ENCODE peak calls at places on chromosomes 5 and 9, in eight cellular contexts. E is OCI-LY7, H is GM23248, G is dorsolateral prefrontal cortex, I is ovary, C is heart right ventricle, Q is cardiac fibroblast, Y is adrenal gland. V is an unnamed sample.

GRCh38 chr9:87787735-87788134 is 61.8 kb downstream of the CTSL start:
- DNase-seq in E (no peak), H (peak; percentile 34), G (no peak), I (no peak), C (no peak), Q (peak; percentile 20), Y (no peak), V (no peak)

GRCh38 chr9:120730661-120731514 is 16.6 kb upstream of the MEGF9 start:
- DNase-seq in E (peak; percentile 53), H (peak; percentile 92), G (no peak), I (no peak), C (peak; percentile 30), Q (peak; percentile 89), Y (no peak), V (no peak)

GRCh38 chr9:73073337-73074175 is 78.1 kb upstream of the ANXA1 start:
- DNase-seq in E (no peak), H (peak; percentile 67), G (no peak), I (no peak), C (no peak), Q (peak; percentile 25), Y (no peak), V (no peak)

GRCh38 chr5:73950441-73950873 is 324.5 kb downstream of the ARHGEF28 start:
- DNase-seq in E (no peak), H (peak; percentile 49), G (no peak), I (no peak), C (no peak), Q (no peak), Y (no peak), V (no peak)

GRCh38 chr9:36987409-36987808 is 46.7 kb downstream of the PAX5 start:
- DNase-seq in E (no peak), H (no peak), G (no peak), I (no peak), C (no peak), Q (no peak), Y (no peak), V (no peak)

GRCh38 chr5:10229306-10230048 is 20.2 kb downstream of the ATPSCKMT start:
- DNase-seq in E (no peak), H (peak; percentile 88), G (no peak), I (no peak), C (no peak), Q (peak; percentile 90), Y (no peak), V (no peak)

GRCh38 chr5:132055808-132056609 is 4.4 kb upstream of the IL3 start:
- DNase-seq in E (no peak), H (no peak), G (peak; percentile 6), I (no peak), C (no peak), Q (no peak), Y (peak; percentile 18), V (peak; percentile 81)

GRCh38 chr5:138352722-138353549 is 451 bp downstream of the KDM3B start:
- DNase-seq in E (peak; percentile 71), H (peak; percentile 72), G (no peak), I (peak; percentile 75), C (peak; percentile 62), Q (peak; percentile 52), Y (peak; percentile 59), V (peak; percentile 23)

GRCh38 chr5:73745806-73746205 is 119.8 kb downstream of the ARHGEF28 start:
- DNase-seq in E (no peak), H (no peak), G (no peak), I (no peak), C (no peak), Q (no peak), Y (no peak), V (no peak)

GRCh38 chr9:128057724-128058409 is 9.3 kb downstream of the NAIF1 start:
- DNase-seq in E (no peak), H (no peak), G (no peak), I (no peak), C (no peak), Q (no peak), Y (no peak), V (no peak)

GRCh38 chr5:72244862-72245371 is 75.1 kb downstream of the MRPS27 start:
- DNase-seq in E (peak; percentile 36), H (peak; percentile 78), G (peak; percentile 55), I (no peak), C (peak; percentile 12), Q (peak; percentile 74), Y (peak; percentile 69), V (no peak)

GRCh38 chr5:78627175-78627574 is 21.4 kb downstream of the LHFPL2 start:
- DNase-seq in E (no peak), H (peak; percentile 56), G (no peak), I (no peak), C (no peak), Q (peak; percentile 60), Y (no peak), V (no peak)

GRCh38 chr9:127417130-127418036 is 6.8 kb upstream of the ZNF79 start:
- DNase-seq in E (no peak), H (peak; percentile 75), G (no peak), I (no peak), C (no peak), Q (no peak), Y (no peak), V (no peak)

GRCh38 chr5:132193165-132193694 is 34.4 kb downstream of the P4HA2 start:
- DNase-seq in E (no peak), H (no peak), G (no peak), I (no peak), C (no peak), Q (no peak), Y (no peak), V (no peak)

GRCh38 chr9:117480251-117480650 is 65.4 kb upstream of the ASTN2 start:
- DNase-seq in E (no peak), H (no peak), G (no peak), I (no peak), C (no peak), Q (no peak), Y (no peak), V (no peak)

GRCh38 chr9:127418037-127418471 is 6.1 kb upstream of the ZNF79 start:
- DNase-seq in E (peak; percentile 51), H (peak; percentile 51), G (no peak), I (no peak), C (no peak), Q (no peak), Y (no peak), V (no peak)

GRCh38 chr9:115986508-115986907 is 167.1 kb upstream of the PAPPA start:
- DNase-seq in E (no peak), H (no peak), G (no peak), I (no peak), C (no peak), Q (no peak), Y (no peak), V (no peak)

GRCh38 chr5:152188219-152188618 is 216.9 kb downstream of the NMUR2 start:
- DNase-seq in E (no peak), H (no peak), G (no peak), I (no peak), C (no peak), Q (no peak), Y (no peak), V (no peak)

GRCh38 chr9:266228-266627 is 51.6 kb downstream of the DOCK8 start:
- DNase-seq in E (no peak), H (no peak), G (no peak), I (no peak), C (no peak), Q (no peak), Y (no peak), V (no peak)

DNA sequence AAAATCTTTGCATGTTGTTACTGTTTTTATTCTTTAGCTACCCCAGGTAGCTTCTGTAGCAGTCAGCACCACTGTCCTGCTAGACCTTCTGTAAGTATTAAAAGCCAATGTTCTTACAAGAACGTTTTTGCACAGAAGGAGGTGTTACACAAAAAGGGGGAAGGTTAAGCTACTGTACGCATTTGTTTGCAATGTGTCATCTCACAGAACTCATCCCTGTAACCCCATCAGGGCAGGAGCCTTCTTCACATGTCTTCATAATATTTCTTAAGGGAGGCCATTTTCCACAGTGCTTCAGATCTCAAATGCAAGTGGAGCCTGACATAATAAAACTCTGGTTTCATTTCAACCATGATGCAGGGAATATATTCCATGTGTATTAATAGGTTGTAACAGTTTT is 67.9 kb downstream of the OSMR start:
- DNase-seq in E (no peak), H (peak; percentile 12), G (no peak), I (no peak), C (no peak), Q (peak; percentile 29), Y (no peak), V (no peak)
- H3K4me3 ChIP-seq in E (no peak overlapping the region), H (no peak overlapping the region), G (no peak overlapping the region), I (no peak overlapping the region), C (no peak overlapping the region), Q (no peak overlapping the region), Y (no peak overlapping the region), V (no peak overlapping the region)

GRCh38 chr9:35750256-35750531 is 1.1 kb downstream of the RGP1 start:
- DNase-seq in E (no peak), H (no peak), G (no peak), I (no peak), C (no peak), Q (no peak), Y (no peak), V (no peak)
- H3K4me3 ChIP-seq in E (peak overlapping the region; percentile 89), H (peak overlapping the region; percentile 90), G (peak overlapping the region; percentile 86), I (no peak overlapping the region), C (peak overlapping the region; percentile 79), Q (peak overlapping the region; percentile 87), Y (peak overlapping the region; percentile 92), V (peak overlapping the region; percentile 76)

GRCh38 chr5:111225926-111226325 is 1.7 kb downstream of the CAMK4 start:
- DNase-seq in E (peak; percentile 40), H (no peak), G (no peak), I (no peak), C (no peak), Q (no peak), Y (no peak), V (no peak)

GRCh38 chr5:111227805-111228204 is 3.6 kb downstream of the CAMK4 start:
- DNase-seq in E (peak; percentile 18), H (peak; percentile 72), G (no peak), I (no peak), C (no peak), Q (peak; percentile 60), Y (no peak), V (peak; percentile 67)

GRCh38 chr5:111226556-111226955 is 2.4 kb downstream of the CAMK4 start:
- DNase-seq in E (no peak), H (no peak), G (no peak), I (no peak), C (no peak), Q (no peak), Y (no peak), V (no peak)

GRCh38 chr5:111229126-111229525 is 4.9 kb downstream of the CAMK4 start:
- DNase-seq in E (peak; percentile 45), H (no peak), G (no peak), I (no peak), C (no peak), Q (no peak), Y (no peak), V (no peak)

GRCh38 chr5:111227226-111227782 is 3.1 kb downstream of the CAMK4 start:
- DNase-seq in E (no peak), H (no peak), G (no peak), I (no peak), C (no peak), Q (no peak), Y (no peak), V (no peak)
- H3K4me3 ChIP-seq in E (peak overlapping the region; percentile 75), H (no peak overlapping the region), G (peak overlapping the region; percentile 6), I (no peak overlapping the region), C (peak overlapping the region; percentile 57), Q (no peak overlapping the region), Y (no peak overlapping the region), V (peak overlapping the region; percentile 87)

DNA sequence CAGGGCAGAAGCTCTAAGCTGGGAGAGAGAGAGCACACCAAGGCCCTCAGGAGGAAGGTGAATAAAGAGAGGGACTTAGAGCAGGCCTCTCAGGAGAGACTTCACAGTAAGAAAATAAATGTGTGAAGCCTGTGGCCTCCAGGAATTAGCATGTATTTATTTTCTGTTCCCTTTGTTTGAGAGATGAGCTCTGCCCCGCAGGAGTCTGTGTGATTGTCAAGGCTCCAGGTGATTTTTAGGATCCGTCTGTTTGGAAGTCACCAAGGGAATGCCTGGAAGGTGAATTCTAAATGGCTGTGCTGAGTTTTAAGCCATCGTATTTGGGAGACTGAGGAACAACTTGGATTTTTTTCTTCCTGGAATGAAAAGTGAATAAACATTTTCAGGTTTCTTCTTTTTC is 108.3 kb upstream of the ICE1 start:
- DNase-seq in E (no peak), H (no peak), G (no peak), I (no peak), C (no peak), Q (no peak), Y (no peak), V (no peak)
- H3K4me3 ChIP-seq in E (no peak overlapping the region), H (no peak overlapping the region), G (no peak overlapping the region), I (no peak overlapping the region), C (no peak overlapping the region), Q (no peak overlapping the region), Y (no peak overlapping the region), V (no peak overlapping the region)